ENCODE peak calls at places on chromosomes 16 and 17, in seven cellular contexts. One of them, this sample, is unnamed.
A peak's percentile ranks its signal among the peaks of the same experiment; 100 is the strongest.

GRCh38 chr17:41939044-41939695 is 8.8 kb downstream of the ODAD4 start:
- DNase-seq in aorta: no peak
- DNase-seq in mammary epithelial cell: no peak
- DNase-seq in endothelial cell of umbilical vein: no peak
- DNase-seq in ovary: no peak
- DNase-seq in A549: no peak
- DNase-seq in CD8-positive, alpha-beta T cell: no peak
- DNase-seq in this sample: peak; percentile 58

GRCh38 chr16:67278773-67279295 is 498 bp upstream of the PLEKHG4 start:
- DNase-seq in aorta: no peak
- DNase-seq in mammary epithelial cell: no peak
- DNase-seq in endothelial cell of umbilical vein: no peak
- DNase-seq in ovary: no peak
- DNase-seq in A549: peak; percentile 89
- DNase-seq in CD8-positive, alpha-beta T cell: peak; percentile 38
- DNase-seq in this sample: peak; percentile 96

GRCh38 chr17:7460850-7461660 is 16.2 kb downstream of the CHRNB1 start:
- DNase-seq in aorta: no peak
- DNase-seq in mammary epithelial cell: no peak
- DNase-seq in endothelial cell of umbilical vein: no peak
- DNase-seq in ovary: no peak
- DNase-seq in A549: no peak
- DNase-seq in CD8-positive, alpha-beta T cell: no peak
- DNase-seq in this sample: peak; percentile 58

GRCh38 chr16:4314532-4315184 is 1.2 kb upstream of the GLIS2 start:
- DNase-seq in aorta: peak; percentile 66
- DNase-seq in mammary epithelial cell: peak; percentile 22
- DNase-seq in endothelial cell of umbilical vein: peak; percentile 36
- DNase-seq in ovary: peak; percentile 77
- DNase-seq in A549: peak; percentile 77
- DNase-seq in CD8-positive, alpha-beta T cell: no peak
- DNase-seq in this sample: peak; percentile 93

GRCh38 chr16:58638148-58639036 is 8.8 kb upstream of the CNOT1 start:
- DNase-seq in aorta: peak; percentile 71
- DNase-seq in mammary epithelial cell: peak; percentile 81
- DNase-seq in endothelial cell of umbilical vein: peak; percentile 21
- DNase-seq in ovary: no peak
- DNase-seq in A549: peak; percentile 66
- DNase-seq in CD8-positive, alpha-beta T cell: no peak
- DNase-seq in this sample: peak; percentile 90

GRCh38 chr16:46621006-46621629 is at the start of gene SHCBP1:
- DNase-seq in aorta: peak; percentile 90
- DNase-seq in mammary epithelial cell: peak; percentile 80
- DNase-seq in endothelial cell of umbilical vein: peak; percentile 88
- DNase-seq in ovary: peak; percentile 75
- DNase-seq in A549: peak; percentile 96
- DNase-seq in CD8-positive, alpha-beta T cell: peak; percentile 64
- DNase-seq in this sample: peak; percentile 98

GRCh38 chr17:78384479-78385175 is 6.2 kb downstream of the PGS1 start:
- DNase-seq in aorta: no peak
- DNase-seq in mammary epithelial cell: no peak
- DNase-seq in endothelial cell of umbilical vein: no peak
- DNase-seq in ovary: no peak
- DNase-seq in A549: no peak
- DNase-seq in CD8-positive, alpha-beta T cell: no peak
- DNase-seq in this sample: peak; percentile 50

GRCh38 chr17:1042486-1042885 is 45.6 kb downstream of the TIMM22 start:
- DNase-seq in aorta: peak; percentile 26
- DNase-seq in mammary epithelial cell: no peak
- DNase-seq in endothelial cell of umbilical vein: no peak
- DNase-seq in ovary: no peak
- DNase-seq in A549: no peak
- DNase-seq in CD8-positive, alpha-beta T cell: no peak
- DNase-seq in this sample: no peak

GRCh38 chr17:76492989-76493501 is 8.2 kb downstream of the RHBDF2 start:
- DNase-seq in aorta: peak; percentile 92
- DNase-seq in mammary epithelial cell: peak; percentile 81
- DNase-seq in endothelial cell of umbilical vein: peak; percentile 59
- DNase-seq in ovary: no peak
- DNase-seq in A549: no peak
- DNase-seq in CD8-positive, alpha-beta T cell: peak; percentile 41
- DNase-seq in this sample: peak; percentile 98

GRCh38 chr17:78314683-78315354 is 45.1 kb downstream of the SOCS3 start:
- DNase-seq in aorta: no peak
- DNase-seq in mammary epithelial cell: no peak
- DNase-seq in endothelial cell of umbilical vein: no peak
- DNase-seq in ovary: peak; percentile 44
- DNase-seq in A549: peak; percentile 82
- DNase-seq in CD8-positive, alpha-beta T cell: no peak
- DNase-seq in this sample: peak; percentile 77

GRCh38 chr17:29931253-29931932 is 1.4 kb upstream of the SSH2 start:
- DNase-seq in aorta: peak; percentile 70
- DNase-seq in mammary epithelial cell: peak; percentile 62
- DNase-seq in endothelial cell of umbilical vein: peak; percentile 86
- DNase-seq in ovary: peak; percentile 51
- DNase-seq in A549: peak; percentile 67
- DNase-seq in CD8-positive, alpha-beta T cell: peak; percentile 70
- DNase-seq in this sample: peak; percentile 83

GRCh38 chr17:42276359-42276608 is at the start of gene STAT5B:
- DNase-seq in aorta: peak; percentile 77
- DNase-seq in mammary epithelial cell: peak; percentile 61
- DNase-seq in endothelial cell of umbilical vein: peak; percentile 46
- DNase-seq in ovary: peak; percentile 77
- DNase-seq in A549: peak; percentile 83
- DNase-seq in CD8-positive, alpha-beta T cell: peak; percentile 63
- DNase-seq in this sample: peak; percentile 99

GRCh38 chr16:67531247-67531646 is 2.6 kb downstream of the RIPOR1 start:
- DNase-seq in aorta: no peak
- DNase-seq in mammary epithelial cell: no peak
- DNase-seq in endothelial cell of umbilical vein: no peak
- DNase-seq in ovary: no peak
- DNase-seq in A549: no peak
- DNase-seq in CD8-positive, alpha-beta T cell: no peak
- DNase-seq in this sample: peak; percentile 15

GRCh38 chr17:82329683-82330321 is 3.8 kb downstream of the SECTM1 start:
- DNase-seq in aorta: peak; percentile 46
- DNase-seq in mammary epithelial cell: no peak
- DNase-seq in endothelial cell of umbilical vein: no peak
- DNase-seq in ovary: no peak
- DNase-seq in A549: no peak
- DNase-seq in CD8-positive, alpha-beta T cell: no peak
- DNase-seq in this sample: peak; percentile 81

GRCh38 chr17:82065638-82066303 is at the start of gene DUS1L:
- DNase-seq in aorta: peak; percentile 74
- DNase-seq in mammary epithelial cell: peak; percentile 45
- DNase-seq in endothelial cell of umbilical vein: peak; percentile 23
- DNase-seq in ovary: peak; percentile 77
- DNase-seq in A549: peak; percentile 68
- DNase-seq in CD8-positive, alpha-beta T cell: peak; percentile 66
- DNase-seq in this sample: peak; percentile 99

GRCh38 chr16:23214796-23215195 is 32.3 kb downstream of the SCNN1G start:
- DNase-seq in aorta: no peak
- DNase-seq in mammary epithelial cell: no peak
- DNase-seq in endothelial cell of umbilical vein: no peak
- DNase-seq in ovary: no peak
- DNase-seq in A549: no peak
- DNase-seq in CD8-positive, alpha-beta T cell: no peak
- DNase-seq in this sample: no peak

GRCh38 chr16:24639769-24640168 is 89.7 kb upstream of the TNRC6A start:
- DNase-seq in aorta: no peak
- DNase-seq in mammary epithelial cell: no peak
- DNase-seq in endothelial cell of umbilical vein: no peak
- DNase-seq in ovary: no peak
- DNase-seq in A549: no peak
- DNase-seq in CD8-positive, alpha-beta T cell: no peak
- DNase-seq in this sample: no peak

DNA sequence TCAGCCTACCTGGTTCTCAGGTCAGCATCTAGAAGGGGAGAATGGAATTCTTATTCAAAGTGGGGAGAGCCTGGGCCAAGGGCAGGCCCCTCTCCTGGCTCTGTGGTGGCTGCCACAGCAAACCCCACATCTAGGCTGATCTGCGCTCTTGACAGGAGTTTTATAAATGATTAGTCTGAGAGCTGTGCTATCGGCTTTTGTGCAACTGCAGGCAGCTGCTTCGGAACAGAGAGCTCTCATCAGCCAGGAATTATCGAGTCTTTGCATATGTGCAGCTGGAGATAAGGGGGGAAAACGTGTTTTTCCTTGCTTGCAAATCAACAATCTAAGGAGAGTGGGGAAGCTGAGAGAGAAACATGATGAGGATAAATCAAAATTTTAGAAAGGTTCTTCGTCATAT is 91.7 kb downstream of the HS3ST3A1 start:
- DNase-seq in aorta: no peak
- DNase-seq in mammary epithelial cell: no peak
- DNase-seq in endothelial cell of umbilical vein: no peak
- DNase-seq in ovary: no peak
- DNase-seq in A549: no peak
- DNase-seq in CD8-positive, alpha-beta T cell: no peak
- DNase-seq in this sample: no peak
- H3K4me3 ChIP-seq in aorta: no peak overlapping the region
- H3K4me3 ChIP-seq in mammary epithelial cell: no peak overlapping the region
- H3K4me3 ChIP-seq in endothelial cell of umbilical vein: no peak overlapping the region
- H3K4me3 ChIP-seq in ovary: no peak overlapping the region
- H3K4me3 ChIP-seq in A549: no peak overlapping the region
- H3K4me3 ChIP-seq in CD8-positive, alpha-beta T cell: no peak overlapping the region
- H3K4me3 ChIP-seq in this sample: no peak overlapping the region

GRCh38 chr17:61409301-61410099 is 9.9 kb downstream of the TBX2 start:
- DNase-seq in aorta: peak; percentile 75
- DNase-seq in mammary epithelial cell: peak; percentile 53
- DNase-seq in endothelial cell of umbilical vein: no peak
- DNase-seq in ovary: peak; percentile 71
- DNase-seq in A549: peak; percentile 91
- DNase-seq in CD8-positive, alpha-beta T cell: peak; percentile 24
- DNase-seq in this sample: peak; percentile 99

GRCh38 chr17:61410100-61410551 is 10.5 kb downstream of the TBX2 start:
- DNase-seq in aorta: no peak
- DNase-seq in mammary epithelial cell: no peak
- DNase-seq in endothelial cell of umbilical vein: no peak
- DNase-seq in ovary: peak; percentile 31
- DNase-seq in A549: no peak
- DNase-seq in CD8-positive, alpha-beta T cell: no peak
- DNase-seq in this sample: no peak

GRCh38 chr17:61407211-61407911 is 7.7 kb downstream of the TBX2 start:
- DNase-seq in aorta: no peak
- DNase-seq in mammary epithelial cell: no peak
- DNase-seq in endothelial cell of umbilical vein: no peak
- DNase-seq in ovary: peak; percentile 7
- DNase-seq in A549: no peak
- DNase-seq in CD8-positive, alpha-beta T cell: no peak
- DNase-seq in this sample: peak; percentile 70

GRCh38 chr17:61406871-61407210 is 7.2 kb downstream of the TBX2 start:
- DNase-seq in aorta: peak; percentile 21
- DNase-seq in mammary epithelial cell: no peak
- DNase-seq in endothelial cell of umbilical vein: no peak
- DNase-seq in ovary: peak; percentile 6
- DNase-seq in A549: no peak
- DNase-seq in CD8-positive, alpha-beta T cell: no peak
- DNase-seq in this sample: peak; percentile 86

GRCh38 chr17:61408151-61409041 is 8.8 kb downstream of the TBX2 start:
- DNase-seq in aorta: no peak
- DNase-seq in mammary epithelial cell: no peak
- DNase-seq in endothelial cell of umbilical vein: no peak
- DNase-seq in ovary: peak; percentile 28
- DNase-seq in A549: no peak
- DNase-seq in CD8-positive, alpha-beta T cell: no peak
- DNase-seq in this sample: peak; percentile 86
- H3K4me3 ChIP-seq in aorta: no peak overlapping the region
- H3K4me3 ChIP-seq in mammary epithelial cell: no peak overlapping the region
- H3K4me3 ChIP-seq in endothelial cell of umbilical vein: no peak overlapping the region
- H3K4me3 ChIP-seq in ovary: no peak overlapping the region
- H3K4me3 ChIP-seq in A549: peak overlapping the region; percentile 46
- H3K4me3 ChIP-seq in CD8-positive, alpha-beta T cell: no peak overlapping the region
- H3K4me3 ChIP-seq in this sample: peak overlapping the region; percentile 75

GRCh38 chr16:86778978-86779377 is 200.6 kb downstream of the FOXL1 start:
- DNase-seq in aorta: no peak
- DNase-seq in mammary epithelial cell: no peak
- DNase-seq in endothelial cell of umbilical vein: no peak
- DNase-seq in ovary: no peak
- DNase-seq in A549: no peak
- DNase-seq in CD8-positive, alpha-beta T cell: no peak
- DNase-seq in this sample: no peak
- H3K4me3 ChIP-seq in aorta: no peak overlapping the region
- H3K4me3 ChIP-seq in mammary epithelial cell: no peak overlapping the region
- H3K4me3 ChIP-seq in endothelial cell of umbilical vein: no peak overlapping the region
- H3K4me3 ChIP-seq in ovary: no peak overlapping the region
- H3K4me3 ChIP-seq in A549: no peak overlapping the region
- H3K4me3 ChIP-seq in CD8-positive, alpha-beta T cell: no peak overlapping the region
- H3K4me3 ChIP-seq in this sample: no peak overlapping the region

GRCh38 chr17:36550491-36551417 is 6.0 kb downstream of the GGNBP2 start:
- DNase-seq in aorta: no peak
- DNase-seq in mammary epithelial cell: no peak
- DNase-seq in endothelial cell of umbilical vein: no peak
- DNase-seq in ovary: no peak
- DNase-seq in A549: no peak
- DNase-seq in CD8-positive, alpha-beta T cell: no peak
- DNase-seq in this sample: no peak

GRCh38 chr17:36547776-36548175 is 3.1 kb downstream of the GGNBP2 start:
- DNase-seq in aorta: no peak
- DNase-seq in mammary epithelial cell: no peak
- DNase-seq in endothelial cell of umbilical vein: no peak
- DNase-seq in ovary: no peak
- DNase-seq in A549: no peak
- DNase-seq in CD8-positive, alpha-beta T cell: no peak
- DNase-seq in this sample: no peak

DNA sequence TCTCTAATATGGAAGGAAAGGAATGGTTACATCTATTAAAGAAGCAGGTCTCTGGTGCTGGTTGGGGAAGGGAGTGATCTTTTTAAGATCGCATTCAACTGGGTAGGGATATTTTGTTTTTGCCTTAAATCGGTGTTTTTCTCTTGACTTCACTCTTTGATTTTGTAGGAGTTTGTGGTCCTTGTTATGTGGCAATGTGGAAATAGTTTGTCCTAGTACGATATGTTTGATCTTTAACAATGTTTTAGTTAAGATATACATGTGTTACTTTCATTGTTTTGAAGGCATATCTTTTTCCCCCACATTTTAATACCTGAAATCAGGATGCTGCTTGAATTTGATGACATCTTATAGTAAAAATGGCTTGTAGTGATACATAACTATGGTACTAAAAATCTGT is 8.7 kb downstream of the GGNBP2 start:
- DNase-seq in aorta: no peak
- DNase-seq in mammary epithelial cell: no peak
- DNase-seq in endothelial cell of umbilical vein: no peak
- DNase-seq in ovary: no peak
- DNase-seq in A549: no peak
- DNase-seq in CD8-positive, alpha-beta T cell: no peak
- DNase-seq in this sample: no peak
- H3K4me3 ChIP-seq in aorta: no peak overlapping the region
- H3K4me3 ChIP-seq in mammary epithelial cell: no peak overlapping the region
- H3K4me3 ChIP-seq in endothelial cell of umbilical vein: no peak overlapping the region
- H3K4me3 ChIP-seq in ovary: no peak overlapping the region
- H3K4me3 ChIP-seq in A549: no peak overlapping the region
- H3K4me3 ChIP-seq in CD8-positive, alpha-beta T cell: peak overlapping the region; percentile 12
- H3K4me3 ChIP-seq in this sample: no peak overlapping the region